ENCODE peak calls at places on chromosomes 6 and 20, in four cellular contexts. H is stimulated activated CD4-positive, alpha-beta T cell treated with anti-CD3 and anti-CD28 coated beads, Interleukin-12 subunit alpha, Interleukin-12 subunit beta, amount 100 ng/mL, for 4 hours; S is DMS79; X is omental fat pad. E is an unnamed sample.

GRCh38 chr6:162190936-162191335 is 536.6 kb downstream of the PRKN start:
- DNase-seq in X (no peak), H (no peak), S (no peak), E (no peak)

GRCh38 chr6:169190144-169190584 is 63.5 kb downstream of the THBS2 start:
- DNase-seq in S (no peak), X (no peak), H (no peak), E (no peak)

GRCh38 chr6:13165518-13166186 is 162.7 kb downstream of the TBC1D7 start:
- DNase-seq in X (no peak), S (no peak), H (no peak), E (no peak)

GRCh38 chr20:36585410-36586125 is 12.2 kb downstream of the TGIF2 start:
- DNase-seq in H (no peak), X (no peak), S (peak), E (no peak)

GRCh38 chr6:138965291-138965874 is 22.7 kb downstream of the REPS1 start:
- DNase-seq in H (no peak), S (no peak), X (no peak), E (no peak)

GRCh38 chr20:34164569-34164968 is 52.5 kb upstream of the EIF2S2 start:
- DNase-seq in S (no peak), H (no peak), X (no peak), E (no peak)

GRCh38 chr6:102015431-102015830 is 621.9 kb downstream of the GRIK2 start:
- DNase-seq in H (no peak), S (no peak), X (no peak), E (no peak)

GRCh38 chr6:28542440-28543293 is 17.0 kb downstream of the GPX5 start:
- DNase-seq in S (peak), X (no peak), H (peak), E (peak)

GRCh38 chr6:12354499-12354898 is 64.3 kb downstream of the EDN1 start:
- DNase-seq in S (no peak), H (no peak), X (no peak), E (no peak)

GRCh38 chr6:7818480-7819165 is 92.0 kb downstream of the TXNDC5 start:
- DNase-seq in X (no peak), H (no peak), S (no peak), E (no peak)

GRCh38 chr6:87093199-87093598 is 1.7 kb downstream of the CGA start:
- DNase-seq in H (no peak), X (no peak), S (no peak), E (no peak)

E was measured in stimulated activated effector memory CD8-positive, alpha-beta T cell treated with anti-CD3 and anti-CD28 coated beads, Interleukin-12 subunit alpha, Interleukin-12 subunit beta, amount 100 ng/mL, for 72 hours.